ENCODE peak calls at places on chromosomes 3 and 15, in ten cellular contexts. One of them, this sample, is unnamed.
A peak's percentile ranks its signal among the peaks of the same experiment; 100 is the strongest.

GRCh38 chr3:33173103-33173502 is 45.5 kb downstream of the SUSD5 start:
- DNase-seq in progenitor cell of endocrine pancreas: no peak
- DNase-seq in right lobe of liver: no peak
- DNase-seq in nephron progenitor cell: no peak
- DNase-seq in glomerular endothelial cell: no peak
- DNase-seq in activated CD4-positive, CD25-positive, alpha-beta regulatory T cell treated with anti-CD3 and anti-CD28 coated beads, Interleukin-2, amount 50 U/mL, for 72 hours: no peak
- DNase-seq in brain pericyte: no peak
- DNase-seq in activated CD4-positive, alpha-beta T cell treated with anti-CD3 and anti-CD28 coated beads for 48 hours: no peak
- DNase-seq in left ventricle myocardium inferior: no peak
- DNase-seq in SK-N-MC: no peak
- DNase-seq in this sample: no peak

GRCh38 chr15:59360305-59360704 is 12.4 kb downstream of the MYO1E start:
- DNase-seq in activated CD4-positive, CD25-positive, alpha-beta regulatory T cell treated with anti-CD3 and anti-CD28 coated beads, Interleukin-2, amount 50 U/mL, for 72 hours: no peak
- DNase-seq in brain pericyte: no peak
- DNase-seq in SK-N-MC: no peak
- DNase-seq in glomerular endothelial cell: no peak
- DNase-seq in right lobe of liver: no peak
- DNase-seq in activated CD4-positive, alpha-beta T cell treated with anti-CD3 and anti-CD28 coated beads for 48 hours: no peak
- DNase-seq in left ventricle myocardium inferior: no peak
- DNase-seq in nephron progenitor cell: no peak
- DNase-seq in progenitor cell of endocrine pancreas: no peak
- DNase-seq in this sample: no peak

GRCh38 chr3:139629033-139629432 is 48.7 kb downstream of the NMNAT3 start:
- DNase-seq in left ventricle myocardium inferior: no peak
- DNase-seq in glomerular endothelial cell: no peak
- DNase-seq in progenitor cell of endocrine pancreas: no peak
- DNase-seq in activated CD4-positive, CD25-positive, alpha-beta regulatory T cell treated with anti-CD3 and anti-CD28 coated beads, Interleukin-2, amount 50 U/mL, for 72 hours: no peak
- DNase-seq in right lobe of liver: no peak
- DNase-seq in activated CD4-positive, alpha-beta T cell treated with anti-CD3 and anti-CD28 coated beads for 48 hours: peak; percentile 25
- DNase-seq in brain pericyte: no peak
- DNase-seq in nephron progenitor cell: no peak
- DNase-seq in SK-N-MC: no peak
- DNase-seq in this sample: no peak

GRCh38 chr3:25513642-25514266 is 85.7 kb downstream of the RARB start:
- DNase-seq in glomerular endothelial cell: no peak
- DNase-seq in activated CD4-positive, alpha-beta T cell treated with anti-CD3 and anti-CD28 coated beads for 48 hours: no peak
- DNase-seq in progenitor cell of endocrine pancreas: no peak
- DNase-seq in left ventricle myocardium inferior: no peak
- DNase-seq in activated CD4-positive, CD25-positive, alpha-beta regulatory T cell treated with anti-CD3 and anti-CD28 coated beads, Interleukin-2, amount 50 U/mL, for 72 hours: no peak
- DNase-seq in brain pericyte: no peak
- DNase-seq in SK-N-MC: no peak
- DNase-seq in right lobe of liver: no peak
- DNase-seq in nephron progenitor cell: no peak
- DNase-seq in this sample: no peak

GRCh38 chr3:110062711-110063110 is 725.4 kb upstream of the DPPA4 start:
- DNase-seq in activated CD4-positive, alpha-beta T cell treated with anti-CD3 and anti-CD28 coated beads for 48 hours: no peak
- DNase-seq in left ventricle myocardium inferior: no peak
- DNase-seq in progenitor cell of endocrine pancreas: no peak
- DNase-seq in glomerular endothelial cell: no peak
- DNase-seq in brain pericyte: no peak
- DNase-seq in nephron progenitor cell: no peak
- DNase-seq in SK-N-MC: no peak
- DNase-seq in right lobe of liver: no peak
- DNase-seq in activated CD4-positive, CD25-positive, alpha-beta regulatory T cell treated with anti-CD3 and anti-CD28 coated beads, Interleukin-2, amount 50 U/mL, for 72 hours: no peak
- DNase-seq in this sample: no peak

GRCh38 chr3:132399054-132399929 is 18.0 kb upstream of the DNAJC13 start:
- DNase-seq in progenitor cell of endocrine pancreas: peak; percentile 19
- DNase-seq in nephron progenitor cell: peak; percentile 39
- DNase-seq in activated CD4-positive, CD25-positive, alpha-beta regulatory T cell treated with anti-CD3 and anti-CD28 coated beads, Interleukin-2, amount 50 U/mL, for 72 hours: no peak
- DNase-seq in glomerular endothelial cell: no peak
- DNase-seq in right lobe of liver: no peak
- DNase-seq in SK-N-MC: no peak
- DNase-seq in brain pericyte: peak; percentile 15
- DNase-seq in left ventricle myocardium inferior: no peak
- DNase-seq in activated CD4-positive, alpha-beta T cell treated with anti-CD3 and anti-CD28 coated beads for 48 hours: peak; percentile 36
- DNase-seq in this sample: no peak

GRCh38 chr3:35931867-35932266 is 292.5 kb downstream of the ARPP21 start:
- DNase-seq in nephron progenitor cell: no peak
- DNase-seq in activated CD4-positive, alpha-beta T cell treated with anti-CD3 and anti-CD28 coated beads for 48 hours: no peak
- DNase-seq in glomerular endothelial cell: no peak
- DNase-seq in activated CD4-positive, CD25-positive, alpha-beta regulatory T cell treated with anti-CD3 and anti-CD28 coated beads, Interleukin-2, amount 50 U/mL, for 72 hours: no peak
- DNase-seq in progenitor cell of endocrine pancreas: no peak
- DNase-seq in right lobe of liver: no peak
- DNase-seq in brain pericyte: no peak
- DNase-seq in SK-N-MC: no peak
- DNase-seq in left ventricle myocardium inferior: no peak
- DNase-seq in this sample: no peak

GRCh38 chr15:77064539-77065308 is 6.2 kb downstream of the TSPAN3 start:
- DNase-seq in progenitor cell of endocrine pancreas: no peak
- DNase-seq in activated CD4-positive, CD25-positive, alpha-beta regulatory T cell treated with anti-CD3 and anti-CD28 coated beads, Interleukin-2, amount 50 U/mL, for 72 hours: no peak
- DNase-seq in glomerular endothelial cell: no peak
- DNase-seq in SK-N-MC: no peak
- DNase-seq in brain pericyte: no peak
- DNase-seq in nephron progenitor cell: no peak
- DNase-seq in right lobe of liver: no peak
- DNase-seq in activated CD4-positive, alpha-beta T cell treated with anti-CD3 and anti-CD28 coated beads for 48 hours: no peak
- DNase-seq in left ventricle myocardium inferior: no peak
- DNase-seq in this sample: no peak

GRCh38 chr3:188943591-188943990 is 228.2 kb upstream of the TPRG1 start:
- DNase-seq in glomerular endothelial cell: no peak
- DNase-seq in activated CD4-positive, CD25-positive, alpha-beta regulatory T cell treated with anti-CD3 and anti-CD28 coated beads, Interleukin-2, amount 50 U/mL, for 72 hours: no peak
- DNase-seq in progenitor cell of endocrine pancreas: no peak
- DNase-seq in activated CD4-positive, alpha-beta T cell treated with anti-CD3 and anti-CD28 coated beads for 48 hours: no peak
- DNase-seq in nephron progenitor cell: no peak
- DNase-seq in left ventricle myocardium inferior: no peak
- DNase-seq in right lobe of liver: no peak
- DNase-seq in SK-N-MC: no peak
- DNase-seq in brain pericyte: no peak
- DNase-seq in this sample: no peak

GRCh38 chr15:66232267-66232625 is 21.3 kb downstream of the MEGF11 start:
- DNase-seq in progenitor cell of endocrine pancreas: no peak
- DNase-seq in brain pericyte: no peak
- DNase-seq in activated CD4-positive, alpha-beta T cell treated with anti-CD3 and anti-CD28 coated beads for 48 hours: no peak
- DNase-seq in right lobe of liver: no peak
- DNase-seq in SK-N-MC: no peak
- DNase-seq in nephron progenitor cell: no peak
- DNase-seq in left ventricle myocardium inferior: no peak
- DNase-seq in activated CD4-positive, CD25-positive, alpha-beta regulatory T cell treated with anti-CD3 and anti-CD28 coated beads, Interleukin-2, amount 50 U/mL, for 72 hours: no peak
- DNase-seq in glomerular endothelial cell: no peak
- DNase-seq in this sample: no peak

GRCh38 chr15:68085052-68085451 is 30.9 kb downstream of the PIAS1 start:
- DNase-seq in right lobe of liver: no peak
- DNase-seq in SK-N-MC: no peak
- DNase-seq in nephron progenitor cell: no peak
- DNase-seq in activated CD4-positive, CD25-positive, alpha-beta regulatory T cell treated with anti-CD3 and anti-CD28 coated beads, Interleukin-2, amount 50 U/mL, for 72 hours: no peak
- DNase-seq in left ventricle myocardium inferior: no peak
- DNase-seq in progenitor cell of endocrine pancreas: no peak
- DNase-seq in activated CD4-positive, alpha-beta T cell treated with anti-CD3 and anti-CD28 coated beads for 48 hours: no peak
- DNase-seq in brain pericyte: no peak
- DNase-seq in glomerular endothelial cell: no peak
- DNase-seq in this sample: no peak

GRCh38 chr3:106282931-106283330 is 414.1 kb upstream of the CBLB start:
- DNase-seq in brain pericyte: no peak
- DNase-seq in progenitor cell of endocrine pancreas: no peak
- DNase-seq in glomerular endothelial cell: no peak
- DNase-seq in right lobe of liver: no peak
- DNase-seq in activated CD4-positive, alpha-beta T cell treated with anti-CD3 and anti-CD28 coated beads for 48 hours: no peak
- DNase-seq in activated CD4-positive, CD25-positive, alpha-beta regulatory T cell treated with anti-CD3 and anti-CD28 coated beads, Interleukin-2, amount 50 U/mL, for 72 hours: no peak
- DNase-seq in left ventricle myocardium inferior: no peak
- DNase-seq in SK-N-MC: no peak
- DNase-seq in nephron progenitor cell: no peak
- DNase-seq in this sample: no peak

GRCh38 chr3:37068031-37068430 is 74.7 kb downstream of the MLH1 start:
- DNase-seq in nephron progenitor cell: no peak
- DNase-seq in activated CD4-positive, CD25-positive, alpha-beta regulatory T cell treated with anti-CD3 and anti-CD28 coated beads, Interleukin-2, amount 50 U/mL, for 72 hours: no peak
- DNase-seq in brain pericyte: no peak
- DNase-seq in left ventricle myocardium inferior: no peak
- DNase-seq in glomerular endothelial cell: no peak
- DNase-seq in activated CD4-positive, alpha-beta T cell treated with anti-CD3 and anti-CD28 coated beads for 48 hours: no peak
- DNase-seq in SK-N-MC: no peak
- DNase-seq in right lobe of liver: no peak
- DNase-seq in progenitor cell of endocrine pancreas: no peak
- DNase-seq in this sample: no peak

GRCh38 chr3:10328460-10329071 is 7.7 kb upstream of the SEC13 start:
- DNase-seq in brain pericyte: no peak
- DNase-seq in activated CD4-positive, CD25-positive, alpha-beta regulatory T cell treated with anti-CD3 and anti-CD28 coated beads, Interleukin-2, amount 50 U/mL, for 72 hours: no peak
- DNase-seq in right lobe of liver: no peak
- DNase-seq in SK-N-MC: no peak
- DNase-seq in progenitor cell of endocrine pancreas: no peak
- DNase-seq in nephron progenitor cell: no peak
- DNase-seq in glomerular endothelial cell: no peak
- DNase-seq in activated CD4-positive, alpha-beta T cell treated with anti-CD3 and anti-CD28 coated beads for 48 hours: no peak
- DNase-seq in left ventricle myocardium inferior: no peak
- DNase-seq in this sample: no peak

GRCh38 chr3:133479401-133479800 is 79.5 kb downstream of the BFSP2 start:
- DNase-seq in nephron progenitor cell: no peak
- DNase-seq in SK-N-MC: no peak
- DNase-seq in left ventricle myocardium inferior: no peak
- DNase-seq in glomerular endothelial cell: no peak
- DNase-seq in activated CD4-positive, CD25-positive, alpha-beta regulatory T cell treated with anti-CD3 and anti-CD28 coated beads, Interleukin-2, amount 50 U/mL, for 72 hours: no peak
- DNase-seq in progenitor cell of endocrine pancreas: no peak
- DNase-seq in activated CD4-positive, alpha-beta T cell treated with anti-CD3 and anti-CD28 coated beads for 48 hours: no peak
- DNase-seq in brain pericyte: no peak
- DNase-seq in right lobe of liver: no peak
- DNase-seq in this sample: no peak

GRCh38 chr3:60025071-60026055 is 975.5 kb upstream of the CFAP20DC start:
- DNase-seq in activated CD4-positive, CD25-positive, alpha-beta regulatory T cell treated with anti-CD3 and anti-CD28 coated beads, Interleukin-2, amount 50 U/mL, for 72 hours: no peak
- DNase-seq in left ventricle myocardium inferior: no peak
- DNase-seq in brain pericyte: no peak
- DNase-seq in right lobe of liver: no peak
- DNase-seq in activated CD4-positive, alpha-beta T cell treated with anti-CD3 and anti-CD28 coated beads for 48 hours: no peak
- DNase-seq in nephron progenitor cell: no peak
- DNase-seq in glomerular endothelial cell: no peak
- DNase-seq in SK-N-MC: no peak
- DNase-seq in progenitor cell of endocrine pancreas: no peak
- DNase-seq in this sample: no peak

GRCh38 chr3:24704496-24704895 is 209.8 kb upstream of the THRB start:
- DNase-seq in progenitor cell of endocrine pancreas: no peak
- DNase-seq in glomerular endothelial cell: no peak
- DNase-seq in nephron progenitor cell: no peak
- DNase-seq in SK-N-MC: no peak
- DNase-seq in brain pericyte: no peak
- DNase-seq in left ventricle myocardium inferior: no peak
- DNase-seq in right lobe of liver: no peak
- DNase-seq in activated CD4-positive, alpha-beta T cell treated with anti-CD3 and anti-CD28 coated beads for 48 hours: no peak
- DNase-seq in activated CD4-positive, CD25-positive, alpha-beta regulatory T cell treated with anti-CD3 and anti-CD28 coated beads, Interleukin-2, amount 50 U/mL, for 72 hours: no peak
- DNase-seq in this sample: no peak

GRCh38 chr15:93173369-93173768 is 84.4 kb upstream of the RGMA start:
- DNase-seq in activated CD4-positive, alpha-beta T cell treated with anti-CD3 and anti-CD28 coated beads for 48 hours: no peak
- DNase-seq in right lobe of liver: no peak
- DNase-seq in brain pericyte: no peak
- DNase-seq in left ventricle myocardium inferior: no peak
- DNase-seq in progenitor cell of endocrine pancreas: no peak
- DNase-seq in SK-N-MC: no peak
- DNase-seq in nephron progenitor cell: no peak
- DNase-seq in glomerular endothelial cell: no peak
- DNase-seq in activated CD4-positive, CD25-positive, alpha-beta regulatory T cell treated with anti-CD3 and anti-CD28 coated beads, Interleukin-2, amount 50 U/mL, for 72 hours: no peak
- DNase-seq in this sample: no peak

GRCh38 chr15:62607643-62608042 is 434.9 kb upstream of the TPM1 start:
- DNase-seq in activated CD4-positive, alpha-beta T cell treated with anti-CD3 and anti-CD28 coated beads for 48 hours: peak; percentile 7
- DNase-seq in progenitor cell of endocrine pancreas: no peak
- DNase-seq in nephron progenitor cell: no peak
- DNase-seq in left ventricle myocardium inferior: no peak
- DNase-seq in SK-N-MC: no peak
- DNase-seq in activated CD4-positive, CD25-positive, alpha-beta regulatory T cell treated with anti-CD3 and anti-CD28 coated beads, Interleukin-2, amount 50 U/mL, for 72 hours: no peak
- DNase-seq in glomerular endothelial cell: no peak
- DNase-seq in brain pericyte: no peak
- DNase-seq in right lobe of liver: no peak
- DNase-seq in this sample: no peak

GRCh38 chr3:189109145-189109544 is 62.6 kb upstream of the TPRG1 start:
- DNase-seq in right lobe of liver: no peak
- DNase-seq in SK-N-MC: no peak
- DNase-seq in activated CD4-positive, CD25-positive, alpha-beta regulatory T cell treated with anti-CD3 and anti-CD28 coated beads, Interleukin-2, amount 50 U/mL, for 72 hours: no peak
- DNase-seq in activated CD4-positive, alpha-beta T cell treated with anti-CD3 and anti-CD28 coated beads for 48 hours: no peak
- DNase-seq in brain pericyte: no peak
- DNase-seq in left ventricle myocardium inferior: no peak
- DNase-seq in nephron progenitor cell: no peak
- DNase-seq in glomerular endothelial cell: no peak
- DNase-seq in progenitor cell of endocrine pancreas: no peak
- DNase-seq in this sample: no peak

GRCh38 chr15:60916674-60917468 is 312.2 kb downstream of the RORA start:
- DNase-seq in glomerular endothelial cell: peak; percentile 64
- DNase-seq in SK-N-MC: peak; percentile 45
- DNase-seq in progenitor cell of endocrine pancreas: peak; percentile 51
- DNase-seq in left ventricle myocardium inferior: peak; percentile 88
- DNase-seq in activated CD4-positive, alpha-beta T cell treated with anti-CD3 and anti-CD28 coated beads for 48 hours: peak; percentile 92
- DNase-seq in nephron progenitor cell: peak; percentile 80
- DNase-seq in right lobe of liver: peak; percentile 90
- DNase-seq in brain pericyte: peak; percentile 31
- DNase-seq in activated CD4-positive, CD25-positive, alpha-beta regulatory T cell treated with anti-CD3 and anti-CD28 coated beads, Interleukin-2, amount 50 U/mL, for 72 hours: peak; percentile 81
- DNase-seq in this sample: peak; percentile 79

GRCh38 chr15:48945386-48945785 is 18.3 kb downstream of the SHC4 start:
- DNase-seq in glomerular endothelial cell: no peak
- DNase-seq in brain pericyte: no peak
- DNase-seq in nephron progenitor cell: no peak
- DNase-seq in left ventricle myocardium inferior: no peak
- DNase-seq in SK-N-MC: no peak
- DNase-seq in right lobe of liver: no peak
- DNase-seq in progenitor cell of endocrine pancreas: no peak
- DNase-seq in activated CD4-positive, alpha-beta T cell treated with anti-CD3 and anti-CD28 coated beads for 48 hours: no peak
- DNase-seq in activated CD4-positive, CD25-positive, alpha-beta regulatory T cell treated with anti-CD3 and anti-CD28 coated beads, Interleukin-2, amount 50 U/mL, for 72 hours: no peak
- DNase-seq in this sample: no peak

GRCh38 chr15:62453356-62453755 is 288.3 kb upstream of the C2CD4B start:
- DNase-seq in activated CD4-positive, alpha-beta T cell treated with anti-CD3 and anti-CD28 coated beads for 48 hours: no peak
- DNase-seq in nephron progenitor cell: no peak
- DNase-seq in glomerular endothelial cell: no peak
- DNase-seq in activated CD4-positive, CD25-positive, alpha-beta regulatory T cell treated with anti-CD3 and anti-CD28 coated beads, Interleukin-2, amount 50 U/mL, for 72 hours: no peak
- DNase-seq in brain pericyte: no peak
- DNase-seq in SK-N-MC: no peak
- DNase-seq in progenitor cell of endocrine pancreas: no peak
- DNase-seq in right lobe of liver: no peak
- DNase-seq in left ventricle myocardium inferior: no peak
- DNase-seq in this sample: no peak

GRCh38 chr3:125351814-125352456 is 23.2 kb downstream of the ZNF148 start:
- DNase-seq in left ventricle myocardium inferior: no peak
- DNase-seq in SK-N-MC: no peak
- DNase-seq in glomerular endothelial cell: no peak
- DNase-seq in nephron progenitor cell: no peak
- DNase-seq in brain pericyte: no peak
- DNase-seq in activated CD4-positive, CD25-positive, alpha-beta regulatory T cell treated with anti-CD3 and anti-CD28 coated beads, Interleukin-2, amount 50 U/mL, for 72 hours: no peak
- DNase-seq in right lobe of liver: no peak
- DNase-seq in activated CD4-positive, alpha-beta T cell treated with anti-CD3 and anti-CD28 coated beads for 48 hours: no peak
- DNase-seq in progenitor cell of endocrine pancreas: no peak
- DNase-seq in this sample: no peak

GRCh38 chr3:49593046-49593445 is 38.8 kb downstream of the BSN start:
- DNase-seq in nephron progenitor cell: no peak
- DNase-seq in glomerular endothelial cell: no peak
- DNase-seq in right lobe of liver: no peak
- DNase-seq in brain pericyte: no peak
- DNase-seq in activated CD4-positive, alpha-beta T cell treated with anti-CD3 and anti-CD28 coated beads for 48 hours: no peak
- DNase-seq in SK-N-MC: no peak
- DNase-seq in activated CD4-positive, CD25-positive, alpha-beta regulatory T cell treated with anti-CD3 and anti-CD28 coated beads, Interleukin-2, amount 50 U/mL, for 72 hours: no peak
- DNase-seq in left ventricle myocardium inferior: no peak
- DNase-seq in progenitor cell of endocrine pancreas: no peak
- DNase-seq in this sample: no peak

GRCh38 chr3:115713247-115713646 is 89.9 kb downstream of the GAP43 start:
- DNase-seq in brain pericyte: no peak
- DNase-seq in SK-N-MC: no peak
- DNase-seq in nephron progenitor cell: no peak
- DNase-seq in activated CD4-positive, alpha-beta T cell treated with anti-CD3 and anti-CD28 coated beads for 48 hours: no peak
- DNase-seq in glomerular endothelial cell: no peak
- DNase-seq in left ventricle myocardium inferior: no peak
- DNase-seq in right lobe of liver: peak; percentile 73
- DNase-seq in progenitor cell of endocrine pancreas: no peak
- DNase-seq in activated CD4-positive, CD25-positive, alpha-beta regulatory T cell treated with anti-CD3 and anti-CD28 coated beads, Interleukin-2, amount 50 U/mL, for 72 hours: no peak
- DNase-seq in this sample: no peak

GRCh38 chr3:10281951-10282350 is 10.8 kb downstream of the GHRL start:
- DNase-seq in activated CD4-positive, CD25-positive, alpha-beta regulatory T cell treated with anti-CD3 and anti-CD28 coated beads, Interleukin-2, amount 50 U/mL, for 72 hours: no peak
- DNase-seq in glomerular endothelial cell: no peak
- DNase-seq in left ventricle myocardium inferior: no peak
- DNase-seq in brain pericyte: no peak
- DNase-seq in activated CD4-positive, alpha-beta T cell treated with anti-CD3 and anti-CD28 coated beads for 48 hours: no peak
- DNase-seq in progenitor cell of endocrine pancreas: no peak
- DNase-seq in SK-N-MC: no peak
- DNase-seq in right lobe of liver: no peak
- DNase-seq in nephron progenitor cell: no peak
- DNase-seq in this sample: no peak

GRCh38 chr3:129016725-129017530 is 15.8 kb downstream of the EFCC1 start:
- DNase-seq in left ventricle myocardium inferior: peak; percentile 76
- DNase-seq in right lobe of liver: no peak
- DNase-seq in activated CD4-positive, CD25-positive, alpha-beta regulatory T cell treated with anti-CD3 and anti-CD28 coated beads, Interleukin-2, amount 50 U/mL, for 72 hours: no peak
- DNase-seq in activated CD4-positive, alpha-beta T cell treated with anti-CD3 and anti-CD28 coated beads for 48 hours: peak; percentile 33
- DNase-seq in brain pericyte: no peak
- DNase-seq in SK-N-MC: no peak
- DNase-seq in nephron progenitor cell: no peak
- DNase-seq in glomerular endothelial cell: no peak
- DNase-seq in progenitor cell of endocrine pancreas: no peak
- DNase-seq in this sample: no peak

This sample was measured in T follicular helper cell.